ENCODE peak calls at places on chromosomes 5 and 9, in eight cellular contexts. One of them, this sample, is unnamed.

GRCh38 chr5:130337179-130337888 is 433.1 kb downstream of the CHSY3 start:
- DNase-seq in GM20000: no peak
- DNase-seq in CD8-positive, alpha-beta memory T cell: no peak
- DNase-seq in C1 segment of cervical spinal cord: no peak
- DNase-seq in transverse colon: no peak
- DNase-seq in NCI-H2081: no peak
- DNase-seq in SK-N-SH: no peak
- DNase-seq in activated gamma-delta T cell treated with Interleukin-2 at 50 U/mL for 16 hours: no peak
- DNase-seq in this sample: no peak

GRCh38 chr5:119031047-119031886 is 39.6 kb upstream of the DMXL1 start:
- DNase-seq in GM20000: peak
- DNase-seq in CD8-positive, alpha-beta memory T cell: no peak
- DNase-seq in C1 segment of cervical spinal cord: no peak
- DNase-seq in transverse colon: no peak
- DNase-seq in NCI-H2081: no peak
- DNase-seq in SK-N-SH: no peak
- DNase-seq in activated gamma-delta T cell treated with Interleukin-2 at 50 U/mL for 16 hours: no peak
- DNase-seq in this sample: no peak

GRCh38 chr9:118554987-118555386 is 814.2 kb downstream of the BRINP1 start:
- DNase-seq in GM20000: no peak
- DNase-seq in CD8-positive, alpha-beta memory T cell: no peak
- DNase-seq in C1 segment of cervical spinal cord: no peak
- DNase-seq in transverse colon: no peak
- DNase-seq in NCI-H2081: no peak
- DNase-seq in SK-N-SH: no peak
- DNase-seq in activated gamma-delta T cell treated with Interleukin-2 at 50 U/mL for 16 hours: no peak
- DNase-seq in this sample: no peak

GRCh38 chr9:123349691-123350480 is 6.1 kb upstream of the CRB2 start:
- DNase-seq in GM20000: peak
- DNase-seq in CD8-positive, alpha-beta memory T cell: peak
- DNase-seq in C1 segment of cervical spinal cord: no peak
- DNase-seq in transverse colon: peak
- DNase-seq in NCI-H2081: peak
- DNase-seq in SK-N-SH: peak
- DNase-seq in activated gamma-delta T cell treated with Interleukin-2 at 50 U/mL for 16 hours: peak
- DNase-seq in this sample: peak

GRCh38 chr5:77181173-77181572 is 29.3 kb upstream of the PDE8B start:
- DNase-seq in GM20000: no peak
- DNase-seq in CD8-positive, alpha-beta memory T cell: no peak
- DNase-seq in C1 segment of cervical spinal cord: no peak
- DNase-seq in transverse colon: no peak
- DNase-seq in NCI-H2081: no peak
- DNase-seq in SK-N-SH: no peak
- DNase-seq in activated gamma-delta T cell treated with Interleukin-2 at 50 U/mL for 16 hours: no peak
- DNase-seq in this sample: no peak

GRCh38 chr9:129607026-129607397 is 13.9 kb downstream of the C9orf50 start:
- DNase-seq in GM20000: no peak
- DNase-seq in CD8-positive, alpha-beta memory T cell: no peak
- DNase-seq in C1 segment of cervical spinal cord: no peak
- DNase-seq in transverse colon: no peak
- DNase-seq in NCI-H2081: no peak
- DNase-seq in SK-N-SH: no peak
- DNase-seq in activated gamma-delta T cell treated with Interleukin-2 at 50 U/mL for 16 hours: no peak
- DNase-seq in this sample: no peak

GRCh38 chr5:172028167-172028566 is 21.7 kb upstream of the FBXW11 start:
- DNase-seq in GM20000: no peak
- DNase-seq in CD8-positive, alpha-beta memory T cell: no peak
- DNase-seq in C1 segment of cervical spinal cord: no peak
- DNase-seq in transverse colon: no peak
- DNase-seq in NCI-H2081: no peak
- DNase-seq in SK-N-SH: no peak
- DNase-seq in activated gamma-delta T cell treated with Interleukin-2 at 50 U/mL for 16 hours: no peak
- DNase-seq in this sample: no peak

GRCh38 chr5:113271015-113271414 is 163.8 kb downstream of the TSSK1B start:
- DNase-seq in GM20000: no peak
- DNase-seq in CD8-positive, alpha-beta memory T cell: no peak
- DNase-seq in C1 segment of cervical spinal cord: no peak
- DNase-seq in transverse colon: no peak
- DNase-seq in NCI-H2081: no peak
- DNase-seq in SK-N-SH: no peak
- DNase-seq in activated gamma-delta T cell treated with Interleukin-2 at 50 U/mL for 16 hours: no peak
- DNase-seq in this sample: no peak

GRCh38 chr5:119269061-119269579 is 86.7 kb upstream of the TNFAIP8 start:
- DNase-seq in GM20000: peak
- DNase-seq in CD8-positive, alpha-beta memory T cell: no peak
- DNase-seq in C1 segment of cervical spinal cord: no peak
- DNase-seq in transverse colon: peak
- DNase-seq in NCI-H2081: peak
- DNase-seq in SK-N-SH: peak
- DNase-seq in activated gamma-delta T cell treated with Interleukin-2 at 50 U/mL for 16 hours: no peak
- DNase-seq in this sample: no peak

GRCh38 chr9:129439242-129439641 is 181.7 kb downstream of the C9orf50 start:
- DNase-seq in GM20000: no peak
- DNase-seq in CD8-positive, alpha-beta memory T cell: no peak
- DNase-seq in C1 segment of cervical spinal cord: no peak
- DNase-seq in transverse colon: no peak
- DNase-seq in NCI-H2081: no peak
- DNase-seq in SK-N-SH: no peak
- DNase-seq in activated gamma-delta T cell treated with Interleukin-2 at 50 U/mL for 16 hours: no peak
- DNase-seq in this sample: no peak

GRCh38 chr5:135040331-135041144 is 6.5 kb upstream of the PITX1 start:
- DNase-seq in GM20000: no peak
- DNase-seq in CD8-positive, alpha-beta memory T cell: no peak
- DNase-seq in C1 segment of cervical spinal cord: no peak
- DNase-seq in transverse colon: no peak
- DNase-seq in NCI-H2081: no peak
- DNase-seq in SK-N-SH: peak
- DNase-seq in activated gamma-delta T cell treated with Interleukin-2 at 50 U/mL for 16 hours: no peak
- DNase-seq in this sample: no peak

GRCh38 chr5:159031915-159032314 is 67.8 kb downstream of the EBF1 start:
- DNase-seq in GM20000: no peak
- DNase-seq in CD8-positive, alpha-beta memory T cell: no peak
- DNase-seq in C1 segment of cervical spinal cord: no peak
- DNase-seq in transverse colon: no peak
- DNase-seq in NCI-H2081: no peak
- DNase-seq in SK-N-SH: no peak
- DNase-seq in activated gamma-delta T cell treated with Interleukin-2 at 50 U/mL for 16 hours: no peak
- DNase-seq in this sample: no peak

GRCh38 chr5:115624994-115625393 is 842 bp downstream of the TMED7 start:
- DNase-seq in GM20000: no peak
- DNase-seq in CD8-positive, alpha-beta memory T cell: no peak
- DNase-seq in C1 segment of cervical spinal cord: no peak
- DNase-seq in transverse colon: no peak
- DNase-seq in NCI-H2081: no peak
- DNase-seq in SK-N-SH: no peak
- DNase-seq in activated gamma-delta T cell treated with Interleukin-2 at 50 U/mL for 16 hours: no peak
- DNase-seq in this sample: no peak

GRCh38 chr9:134971196-134971595 is 53.5 kb upstream of the FCN1 start:
- DNase-seq in GM20000: no peak
- DNase-seq in CD8-positive, alpha-beta memory T cell: no peak
- DNase-seq in C1 segment of cervical spinal cord: no peak
- DNase-seq in transverse colon: no peak
- DNase-seq in NCI-H2081: no peak
- DNase-seq in SK-N-SH: no peak
- DNase-seq in activated gamma-delta T cell treated with Interleukin-2 at 50 U/mL for 16 hours: no peak
- DNase-seq in this sample: no peak

GRCh38 chr5:87116821-87117512 is 150.7 kb upstream of the RASA1 start:
- DNase-seq in GM20000: peak
- DNase-seq in CD8-positive, alpha-beta memory T cell: no peak
- DNase-seq in C1 segment of cervical spinal cord: no peak
- DNase-seq in transverse colon: no peak
- DNase-seq in NCI-H2081: no peak
- DNase-seq in SK-N-SH: no peak
- DNase-seq in activated gamma-delta T cell treated with Interleukin-2 at 50 U/mL for 16 hours: no peak
- DNase-seq in this sample: no peak

GRCh38 chr5:141681695-141682641 is at the start of gene ARAP3:
- DNase-seq in GM20000: peak
- DNase-seq in CD8-positive, alpha-beta memory T cell: peak
- DNase-seq in C1 segment of cervical spinal cord: no peak
- DNase-seq in transverse colon: peak
- DNase-seq in NCI-H2081: no peak
- DNase-seq in SK-N-SH: peak
- DNase-seq in activated gamma-delta T cell treated with Interleukin-2 at 50 U/mL for 16 hours: peak
- DNase-seq in this sample: peak

GRCh38 chr5:68930139-68930538 is 163.7 kb upstream of the SLC30A5 start:
- DNase-seq in GM20000: no peak
- DNase-seq in CD8-positive, alpha-beta memory T cell: no peak
- DNase-seq in C1 segment of cervical spinal cord: no peak
- DNase-seq in transverse colon: no peak
- DNase-seq in NCI-H2081: no peak
- DNase-seq in SK-N-SH: no peak
- DNase-seq in activated gamma-delta T cell treated with Interleukin-2 at 50 U/mL for 16 hours: no peak
- DNase-seq in this sample: no peak

GRCh38 chr9:125238915-125239446 is 2.2 kb downstream of the HSPA5 start:
- DNase-seq in GM20000: no peak
- DNase-seq in CD8-positive, alpha-beta memory T cell: no peak
- DNase-seq in C1 segment of cervical spinal cord: no peak
- DNase-seq in transverse colon: no peak
- DNase-seq in NCI-H2081: no peak
- DNase-seq in SK-N-SH: no peak
- DNase-seq in activated gamma-delta T cell treated with Interleukin-2 at 50 U/mL for 16 hours: no peak
- DNase-seq in this sample: no peak

This sample was measured in lower leg skin.